ENCODE peak calls at places on chromosome 19, in four cellular contexts. One of them, this sample, is unnamed. For H3K4me1, the result is how much of the 10 kb centered on the place peaks cover.

GRCh38 chr19:13899912-13900584 is 5.9 kb downstream of the BRME1 start:
- DNase-seq in ascending aorta: no peak
- DNase-seq in CD8-positive, alpha-beta T cell: no peak
- DNase-seq in left lung: no peak
- DNase-seq in this sample: no peak

GRCh38 chr19:13843104-13843921 is 33.6 kb upstream of the NANOS3 start:
- DNase-seq in ascending aorta: no peak
- DNase-seq in CD8-positive, alpha-beta T cell: no peak
- DNase-seq in left lung: peak
- DNase-seq in this sample: no peak

GRCh38 chr19:5585461-5586299 is 17.9 kb upstream of the TINCR start:
- DNase-seq in ascending aorta: no peak
- DNase-seq in CD8-positive, alpha-beta T cell: peak
- DNase-seq in left lung: no peak
- DNase-seq in this sample: no peak

GRCh38 chr19:21482863-21483276 is 22.5 kb upstream of the ZNF429 start:
- DNase-seq in ascending aorta: peak
- DNase-seq in CD8-positive, alpha-beta T cell: peak
- DNase-seq in left lung: peak
- DNase-seq in this sample: no peak

GRCh38 chr19:17209126-17210036 is 5.8 kb upstream of the USE1 start:
- DNase-seq in ascending aorta: no peak
- DNase-seq in CD8-positive, alpha-beta T cell: peak
- DNase-seq in left lung: no peak
- DNase-seq in this sample: no peak

GRCh38 chr19:35267818-35268545 is 780 bp upstream of the USF2 start:
- DNase-seq in ascending aorta: no peak
- DNase-seq in CD8-positive, alpha-beta T cell: peak
- DNase-seq in left lung: peak
- DNase-seq in this sample: no peak

GRCh38 chr19:41735071-41735623 is 20.2 kb upstream of the CEACAM6 start:
- DNase-seq in ascending aorta: no peak
- DNase-seq in CD8-positive, alpha-beta T cell: no peak
- DNase-seq in left lung: no peak
- DNase-seq in this sample: no peak

GRCh38 chr19:4068058-4068966 is 1.6 kb upstream of the ZBTB7A start:
- DNase-seq in ascending aorta: no peak
- DNase-seq in CD8-positive, alpha-beta T cell: no peak
- DNase-seq in left lung: no peak
- DNase-seq in this sample: no peak

GRCh38 chr19:6020166-6020967 is 42.4 kb upstream of the RANBP3 start:
- DNase-seq in ascending aorta: no peak
- DNase-seq in CD8-positive, alpha-beta T cell: no peak
- DNase-seq in left lung: peak
- DNase-seq in this sample: no peak

GRCh38 chr19:35718345-35719041 is 690 bp downstream of the KMT2B start:
- DNase-seq in ascending aorta: no peak
- DNase-seq in CD8-positive, alpha-beta T cell: peak
- DNase-seq in left lung: peak
- DNase-seq in this sample: no peak

GRCh38 chr19:16527971-16528521 is 14.2 kb downstream of the CHERP start:
- DNase-seq in ascending aorta: no peak
- DNase-seq in CD8-positive, alpha-beta T cell: peak
- DNase-seq in left lung: no peak
- DNase-seq in this sample: no peak

GRCh38 chr19:44111910-44112463 is 1.2 kb upstream of the ZNF225 start:
- DNase-seq in ascending aorta: no peak
- DNase-seq in CD8-positive, alpha-beta T cell: no peak
- DNase-seq in left lung: peak
- DNase-seq in this sample: no peak

GRCh38 chr19:4566402-4567051 is 7.0 kb upstream of the SEMA6B start:
- DNase-seq in ascending aorta: no peak
- DNase-seq in CD8-positive, alpha-beta T cell: no peak
- DNase-seq in left lung: no peak
- DNase-seq in this sample: no peak

GRCh38 chr19:35767288-35768081 is 7.9 kb upstream of the ARHGAP33 start:
- DNase-seq in ascending aorta: no peak
- DNase-seq in CD8-positive, alpha-beta T cell: no peak
- DNase-seq in left lung: no peak
- DNase-seq in this sample: no peak

GRCh38 chr19:18771328-18772242 is 19.5 kb downstream of the COMP start:
- DNase-seq in ascending aorta: no peak
- DNase-seq in CD8-positive, alpha-beta T cell: no peak
- DNase-seq in left lung: no peak
- DNase-seq in this sample: no peak

GRCh38 chr19:16386619-16387240 is 62.1 kb downstream of the KLF2 start:
- DNase-seq in ascending aorta: no peak
- DNase-seq in CD8-positive, alpha-beta T cell: peak
- DNase-seq in left lung: peak
- DNase-seq in this sample: no peak

GRCh38 chr19:7869910-7870511 is 4.2 kb downstream of the PRR36 start:
- DNase-seq in ascending aorta: no peak
- DNase-seq in CD8-positive, alpha-beta T cell: peak
- DNase-seq in left lung: no peak
- DNase-seq in this sample: no peak

GRCh38 chr19:14003279-14004051 is 2.7 kb downstream of the RFX1 start:
- DNase-seq in ascending aorta: no peak
- DNase-seq in CD8-positive, alpha-beta T cell: no peak
- DNase-seq in left lung: no peak
- DNase-seq in this sample: no peak

GRCh38 chr19:8451885-8452284 is 7.1 kb downstream of the HNRNPM start:
- DNase-seq in ascending aorta: no peak
- DNase-seq in CD8-positive, alpha-beta T cell: no peak
- DNase-seq in left lung: no peak
- DNase-seq in this sample: no peak

GRCh38 chr19:7098096-7098495 is 28.6 kb downstream of the ZNF557 start:
- DNase-seq in ascending aorta: no peak
- DNase-seq in CD8-positive, alpha-beta T cell: no peak
- DNase-seq in left lung: no peak
- DNase-seq in this sample: no peak

GRCh38 chr19:55242517-55242916 is 14.0 kb upstream of the TMEM86B start:
- DNase-seq in ascending aorta: no peak
- DNase-seq in CD8-positive, alpha-beta T cell: no peak
- DNase-seq in left lung: no peak
- DNase-seq in this sample: no peak

GRCh38 chr19:15992014-15992413 is 43.2 kb downstream of the OR10H4 start:
- DNase-seq in ascending aorta: no peak
- DNase-seq in CD8-positive, alpha-beta T cell: no peak
- DNase-seq in left lung: no peak
- DNase-seq in this sample: no peak

GRCh38 chr19:11137542-11138384 is 17.8 kb downstream of the SPC24 start:
- DNase-seq in ascending aorta: peak
- DNase-seq in CD8-positive, alpha-beta T cell: peak
- DNase-seq in left lung: peak
- DNase-seq in this sample: peak

GRCh38 chr19:51123381-51124186 is 1.1 kb upstream of the SIGLEC9 start:
- DNase-seq in ascending aorta: no peak
- DNase-seq in CD8-positive, alpha-beta T cell: peak
- DNase-seq in left lung: peak
- DNase-seq in this sample: no peak

GRCh38 chr19:12800873-12801465 is 631 bp downstream of the PRDX2 start:
- DNase-seq in ascending aorta: no peak
- DNase-seq in CD8-positive, alpha-beta T cell: no peak
- DNase-seq in left lung: no peak
- DNase-seq in this sample: no peak

GRCh38 chr19:3494051-3494450 is 6.4 kb downstream of the DOHH start:
- DNase-seq in ascending aorta: no peak
- DNase-seq in CD8-positive, alpha-beta T cell: no peak
- DNase-seq in left lung: no peak
- DNase-seq in this sample: no peak

GRCh38 chr19:55600336-55601028 is 394 bp downstream of the ZNF524 start:
- DNase-seq in ascending aorta: no peak
- DNase-seq in CD8-positive, alpha-beta T cell: peak
- DNase-seq in left lung: no peak
- DNase-seq in this sample: no peak

GRCh38 chr19:51810228-51810627 is 15.3 kb downstream of the FPR3 start:
- DNase-seq in ascending aorta: no peak
- DNase-seq in CD8-positive, alpha-beta T cell: no peak
- DNase-seq in left lung: no peak
- DNase-seq in this sample: no peak

GRCh38 chr19:34962281-34962944 is 1.6 kb downstream of the ZNF792 start:
- DNase-seq in ascending aorta: no peak
- DNase-seq in CD8-positive, alpha-beta T cell: no peak
- DNase-seq in left lung: no peak
- DNase-seq in this sample: no peak

GRCh38 chr19:43872547-43873336 is 45.6 kb downstream of the ZNF283 start:
- DNase-seq in ascending aorta: no peak
- DNase-seq in CD8-positive, alpha-beta T cell: no peak
- DNase-seq in left lung: no peak
- DNase-seq in this sample: no peak

GRCh38 chr19:53906211-53907192 is 2.6 kb upstream of the CACNG7 start:
- DNase-seq in ascending aorta: no peak
- DNase-seq in CD8-positive, alpha-beta T cell: peak
- DNase-seq in left lung: peak
- DNase-seq in this sample: no peak

GRCh38 chr19:27672309-27673047 is 1540.5 kb downstream of the UQCRFS1 start:
- DNase-seq in ascending aorta: no peak
- DNase-seq in CD8-positive, alpha-beta T cell: no peak
- DNase-seq in left lung: no peak
- DNase-seq in this sample: no peak

DNA sequence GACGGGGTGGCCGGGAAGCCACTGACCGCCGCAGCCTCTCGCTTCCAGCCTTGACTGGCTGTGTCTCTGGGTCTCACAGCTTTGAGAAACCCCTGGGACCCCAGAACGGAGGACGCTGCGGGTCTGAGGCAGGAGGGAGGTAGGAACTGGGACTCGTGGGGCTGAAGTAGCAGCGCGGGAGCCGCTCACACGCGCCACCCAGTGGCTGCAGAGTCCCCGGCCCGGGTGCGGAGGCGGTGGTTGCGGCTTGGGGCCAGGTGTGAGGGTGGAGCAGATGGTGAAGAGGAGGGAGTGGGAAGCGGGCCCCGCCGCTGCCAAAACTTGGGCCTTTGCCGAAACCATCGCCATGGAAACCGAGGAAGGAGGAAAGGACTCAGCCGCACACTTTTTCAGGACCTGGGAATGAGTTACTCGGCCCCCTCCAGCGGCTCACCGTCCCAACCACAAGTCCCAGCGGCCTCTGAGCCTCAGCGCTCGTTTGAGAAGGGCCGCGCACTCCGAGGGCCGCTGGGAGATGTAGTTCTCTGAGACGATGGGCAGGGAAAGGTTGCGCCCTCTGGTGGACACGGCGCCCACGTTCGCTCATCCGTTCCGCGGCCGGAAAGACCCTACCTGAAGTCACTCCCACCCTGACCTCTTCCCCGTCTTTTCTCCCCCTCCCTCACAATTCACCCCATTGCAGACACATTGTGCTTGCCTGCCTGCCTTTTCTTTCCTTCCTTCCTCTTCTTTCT is 2.2 kb upstream of the SLC17A7 start:
- DNase-seq in ascending aorta: peak
- DNase-seq in CD8-positive, alpha-beta T cell: peak
- DNase-seq in left lung: peak
- DNase-seq in this sample: peak
- H3K27ac ChIP-seq in ascending aorta: peak
- H3K27ac ChIP-seq in CD8-positive, alpha-beta T cell: peak
- H3K27ac ChIP-seq in left lung: peak
- H3K27ac ChIP-seq in this sample: peak

GRCh38 chr19:47321582-47321981 is 10.4 kb upstream of the C5AR2 start:
- DNase-seq in ascending aorta: no peak
- DNase-seq in CD8-positive, alpha-beta T cell: no peak
- DNase-seq in left lung: no peak
- DNase-seq in this sample: no peak

GRCh38 chr19:47324502-47324901 is 7.5 kb upstream of the C5AR2 start:
- DNase-seq in ascending aorta: no peak
- DNase-seq in CD8-positive, alpha-beta T cell: no peak
- DNase-seq in left lung: peak
- DNase-seq in this sample: no peak

GRCh38 chr19:47319923-47320871 is 10.5 kb downstream of the C5AR1 start:
- DNase-seq in ascending aorta: no peak
- DNase-seq in CD8-positive, alpha-beta T cell: no peak
- DNase-seq in left lung: no peak
- DNase-seq in this sample: no peak

GRCh38 chr19:47323872-47324271 is 8.1 kb upstream of the C5AR2 start:
- DNase-seq in ascending aorta: no peak
- DNase-seq in CD8-positive, alpha-beta T cell: no peak
- DNase-seq in left lung: no peak
- DNase-seq in this sample: no peak

DNA sequence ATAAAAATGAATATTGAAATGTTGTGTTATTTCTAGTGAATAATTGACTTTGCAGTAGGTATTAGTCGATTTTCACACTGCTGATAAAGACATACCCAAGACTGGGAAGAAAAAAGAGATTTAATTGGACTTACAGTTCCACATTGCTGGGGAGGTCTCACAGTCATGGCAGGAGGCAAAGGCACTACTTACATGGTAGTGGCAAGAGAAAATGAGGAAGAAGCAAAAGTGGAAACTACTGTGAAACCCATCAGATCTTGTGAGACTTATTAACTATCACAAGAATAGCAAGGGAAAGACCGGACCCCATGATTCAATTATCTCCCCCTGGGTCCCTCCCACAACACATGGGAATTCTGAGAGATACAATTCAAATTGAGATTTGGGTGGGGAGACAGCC is 9.9 kb upstream of the C5AR2 start:
- DNase-seq in ascending aorta: no peak
- DNase-seq in CD8-positive, alpha-beta T cell: no peak
- DNase-seq in left lung: no peak
- DNase-seq in this sample: no peak
- H3K4me1 ChIP-seq in ascending aorta: under half
- H3K4me1 ChIP-seq in CD8-positive, alpha-beta T cell: under half
- H3K4me1 ChIP-seq in left lung: under half
- H3K4me1 ChIP-seq in this sample: under half

DNA sequence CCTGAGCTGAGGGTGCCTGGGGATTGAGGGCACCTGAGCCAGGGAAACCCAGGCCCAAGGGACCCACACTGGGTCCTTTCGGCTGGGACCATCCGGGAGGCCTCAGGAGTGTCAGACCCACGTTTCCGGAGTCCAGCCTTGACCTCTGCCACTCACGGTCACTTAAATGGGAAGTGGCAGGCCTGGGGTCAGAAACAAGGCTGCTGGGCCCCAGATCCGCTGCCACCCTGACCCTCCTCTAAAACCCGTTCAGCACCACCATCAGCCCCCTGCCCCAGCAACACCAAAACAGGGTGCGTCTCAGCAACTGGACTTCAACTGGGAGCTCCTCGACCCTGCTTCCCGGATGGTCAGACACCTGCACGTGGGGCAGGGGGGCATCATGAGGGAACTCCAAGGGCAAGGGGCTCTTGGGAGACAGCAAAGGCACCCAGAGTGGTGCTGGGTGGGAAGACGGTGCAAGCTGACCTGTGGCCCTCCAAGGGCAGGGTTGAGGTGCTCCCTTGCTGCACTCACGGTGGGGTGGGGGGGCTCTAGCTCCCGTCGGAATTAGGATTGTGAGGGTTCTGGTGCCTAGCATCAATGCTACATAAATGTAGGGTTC is 1.2 kb upstream of the PLPP2 start:
- DNase-seq in ascending aorta: no peak
- DNase-seq in CD8-positive, alpha-beta T cell: no peak
- DNase-seq in left lung: no peak
- DNase-seq in this sample: no peak
- H3K27ac ChIP-seq in ascending aorta: no peak
- H3K27ac ChIP-seq in CD8-positive, alpha-beta T cell: no peak
- H3K27ac ChIP-seq in left lung: no peak
- H3K27ac ChIP-seq in this sample: no peak

DNA sequence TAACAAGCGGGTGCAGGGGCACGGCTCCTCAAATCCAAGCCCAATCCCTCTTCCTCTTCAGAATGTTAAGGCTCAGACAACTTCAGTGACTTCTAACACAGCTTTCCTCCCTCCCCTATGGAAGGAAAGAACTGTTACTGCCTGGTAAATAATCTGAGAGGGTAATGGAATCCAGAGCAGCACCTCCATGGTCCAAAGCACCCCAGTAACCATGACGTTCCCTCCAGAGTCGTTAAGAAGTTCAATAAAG is 969 bp downstream of the AKT2 start:
- DNase-seq in ascending aorta: no peak
- DNase-seq in CD8-positive, alpha-beta T cell: no peak
- DNase-seq in left lung: no peak
- DNase-seq in this sample: no peak
- H3K4me1 ChIP-seq in ascending aorta: under half
- H3K4me1 ChIP-seq in CD8-positive, alpha-beta T cell: half or more
- H3K4me1 ChIP-seq in left lung: under half
- H3K4me1 ChIP-seq in this sample: under half